ENCODE peak calls at places on chromosomes 13 and 19, in eight cellular contexts. S is immature natural killer cell; E is posterior vena cava; T is tibial nerve; U is NCI-H2081; O is mesothelial cell of epicardium; H is fibroblast of mammary gland; W is central memory CD4-positive, alpha-beta T cell. P is an unnamed sample.

GRCh38 chr19:14544977-14545715 is 15.8 kb downstream of the TECR start:
- DNase-seq in S (no peak), E (no peak), T (no peak), U (peak; percentile 93), O (no peak), H (no peak), W (no peak), P (no peak)

GRCh38 chr19:16202320-16203255 is 4.9 kb downstream of the AP1M1 start:
- DNase-seq in S (no peak), E (no peak), T (no peak), U (no peak), O (no peak), H (peak; percentile 18), W (no peak), P (no peak)

GRCh38 chr19:57465680-57466381 is 8.9 kb upstream of the VN1R1 start:
- DNase-seq in S (peak; percentile 6), E (no peak), T (no peak), U (peak; percentile 25), O (no peak), H (peak; percentile 32), W (peak; percentile 17), P (peak; percentile 57)

GRCh38 chr19:50252111-50252886 is 48.9 kb downstream of the MYH14 start:
- DNase-seq in S (no peak), E (no peak), T (no peak), U (no peak), O (no peak), H (peak; percentile 29), W (no peak), P (no peak)

GRCh38 chr19:45677351-45678230 is 9.6 kb downstream of the GIPR start:
- DNase-seq in S (peak; percentile 55), E (peak; percentile 82), T (peak; percentile 43), U (peak; percentile 59), O (peak; percentile 75), H (peak; percentile 67), W (peak; percentile 70), P (peak; percentile 94)

GRCh38 chr19:4969772-4970531 is 1.0 kb downstream of the KDM4B start:
- DNase-seq in S (no peak), E (no peak), T (no peak), U (no peak), O (no peak), H (peak; percentile 36), W (peak; percentile 11), P (no peak)

GRCh38 chr19:43562698-43563241 is 12.6 kb downstream of the XRCC1 start:
- DNase-seq in S (peak; percentile 95), E (peak; percentile 94), T (peak; percentile 64), U (peak; percentile 82), O (no peak), H (peak; percentile 78), W (peak; percentile 84), P (no peak)

GRCh38 chr19:34350161-34350561 is 14.8 kb upstream of the GPI start:
- DNase-seq in S (peak; percentile 84), E (peak; percentile 36), T (no peak), U (no peak), O (no peak), H (peak; percentile 36), W (peak; percentile 89), P (no peak)

GRCh38 chr13:112901951-112902651 is 66.9 kb upstream of the MCF2L start:
- DNase-seq in S (no peak), E (no peak), T (no peak), U (no peak), O (no peak), H (no peak), W (no peak), P (no peak)

P was measured in HepG2.